ENCODE peak calls at places on chromosome 9, in seven cellular contexts. J is tibial artery; W is CD4-positive, alpha-beta T cell; F is HCT116; C is GM12865; K is astrocyte; G is PC-3. Q is an unnamed sample.
A peak's percentile ranks its signal among the peaks of the same experiment; 100 is the strongest.

GRCh38 chr9:137217276-137218211 is 4.5 kb downstream of the RNF208 start:
- DNase-seq in J (peak; percentile 80), W (no peak), F (peak; percentile 53), C (no peak), K (no peak), G (peak; percentile 84), Q (peak; percentile 43)

GRCh38 chr9:124450241-124450924 is at the start of gene ADGRD2:
- DNase-seq in J (peak; percentile 53), W (no peak), F (no peak), C (no peak), K (peak; percentile 12), G (peak; percentile 20), Q (no peak)

GRCh38 chr9:130333041-130334040 is 67.8 kb downstream of the HMCN2 start:
- DNase-seq in J (no peak), W (no peak), F (no peak), C (no peak), K (no peak), G (no peak), Q (no peak)

GRCh38 chr9:27349681-27350080 is 52.7 kb upstream of the EQTN start:
- DNase-seq in J (no peak), W (no peak), F (no peak), C (no peak), K (no peak), G (no peak), Q (no peak)

GRCh38 chr9:95552814-95553546 is 36.2 kb upstream of the PTCH1 start:
- DNase-seq in J (no peak), W (no peak), F (no peak), C (no peak), K (no peak), G (no peak), Q (peak; percentile 49)

GRCh38 chr9:88527626-88528025 is 7.4 kb upstream of the NXNL2 start:
- DNase-seq in J (no peak), W (no peak), F (no peak), C (no peak), K (no peak), G (no peak), Q (no peak)

GRCh38 chr9:94545940-94546339 is 8.9 kb upstream of the PCAT7 start:
- DNase-seq in J (no peak), W (no peak), F (no peak), C (no peak), K (no peak), G (no peak), Q (no peak)

GRCh38 chr9:130036099-130036498 is 6.9 kb downstream of the FNBP1 start:
- DNase-seq in J (no peak), W (no peak), F (no peak), C (peak; percentile 64), K (peak; percentile 60), G (peak; percentile 66), Q (no peak)

GRCh38 chr9:126304946-126305370 is 21.7 kb upstream of the MVB12B start:
- DNase-seq in J (no peak), W (no peak), F (no peak), C (no peak), K (no peak), G (no peak), Q (no peak)

GRCh38 chr9:116662633-116663032 is 24.5 kb upstream of the TRIM32 start:
- DNase-seq in J (no peak), W (no peak), F (no peak), C (no peak), K (no peak), G (no peak), Q (no peak)

GRCh38 chr9:4235951-4236804 is 63.7 kb downstream of the GLIS3 start:
- DNase-seq in J (no peak), W (no peak), F (peak; percentile 40), C (no peak), K (peak; percentile 93), G (peak; percentile 63), Q (no peak)

GRCh38 chr9:136443687-136444086 is 4.0 kb upstream of the INPP5E start:
- DNase-seq in J (no peak), W (no peak), F (no peak), C (no peak), K (no peak), G (no peak), Q (no peak)

GRCh38 chr9:34650816-34651215 is 1.2 kb upstream of the IL11RA start:
- DNase-seq in J (no peak), W (no peak), F (no peak), C (no peak), K (no peak), G (no peak), Q (no peak)

GRCh38 chr9:16275795-16276624 is 594.5 kb downstream of the BNC2 start:
- DNase-seq in J (peak; percentile 84), W (no peak), F (no peak), C (no peak), K (peak; percentile 53), G (no peak), Q (no peak)

GRCh38 chr9:35907732-35908483 is 1.4 kb upstream of the SPAAR start:
- DNase-seq in J (peak; percentile 89), W (no peak), F (peak; percentile 32), C (no peak), K (peak; percentile 90), G (peak; percentile 84), Q (peak; percentile 82)

GRCh38 chr9:106019702-106020101 is 325.4 kb downstream of the TMEM38B start:
- DNase-seq in J (no peak), W (no peak), F (no peak), C (no peak), K (no peak), G (no peak), Q (no peak)

GRCh38 chr9:95004452-95005275 is 278.2 kb downstream of the AOPEP start:
- DNase-seq in J (no peak), W (peak; percentile 6), F (no peak), C (peak; percentile 38), K (no peak), G (peak; percentile 36), Q (peak; percentile 42)

GRCh38 chr9:100602302-100602930 is 24.5 kb downstream of the CAVIN4 start:
- DNase-seq in J (no peak), W (no peak), F (peak; percentile 71), C (peak; percentile 28), K (peak; percentile 27), G (peak; percentile 65), Q (no peak)

GRCh38 chr9:113508111-113508749 is 44.7 kb downstream of the RGS3 start:
- DNase-seq in J (no peak), W (no peak), F (peak; percentile 4), C (no peak), K (no peak), G (peak; percentile 32), Q (peak; percentile 27)
- TF ChIP-seq CTCF in J (no peak), W (no peak), F (no peak), C (no peak), K (no peak), G (peak; percentile 39), Q (no peak)

GRCh38 chr9:10479172-10479571 is 133.6 kb downstream of the PTPRD start:
- DNase-seq in J (no peak), W (no peak), F (no peak), C (no peak), K (no peak), G (peak; percentile 17), Q (no peak)
- TF ChIP-seq CTCF in J (no peak), W (no peak), F (no peak), C (peak; percentile 18), K (peak; percentile 43), G (peak; percentile 55), Q (no peak)

GRCh38 chr9:9792144-9792857 is 820.5 kb downstream of the PTPRD start:
- DNase-seq in J (no peak), W (no peak), F (no peak), C (no peak), K (no peak), G (no peak), Q (no peak)

GRCh38 chr9:9790216-9790872 is 822.5 kb downstream of the PTPRD start:
- DNase-seq in J (no peak), W (no peak), F (no peak), C (peak; percentile 58), K (no peak), G (peak; percentile 44), Q (no peak)

DNA sequence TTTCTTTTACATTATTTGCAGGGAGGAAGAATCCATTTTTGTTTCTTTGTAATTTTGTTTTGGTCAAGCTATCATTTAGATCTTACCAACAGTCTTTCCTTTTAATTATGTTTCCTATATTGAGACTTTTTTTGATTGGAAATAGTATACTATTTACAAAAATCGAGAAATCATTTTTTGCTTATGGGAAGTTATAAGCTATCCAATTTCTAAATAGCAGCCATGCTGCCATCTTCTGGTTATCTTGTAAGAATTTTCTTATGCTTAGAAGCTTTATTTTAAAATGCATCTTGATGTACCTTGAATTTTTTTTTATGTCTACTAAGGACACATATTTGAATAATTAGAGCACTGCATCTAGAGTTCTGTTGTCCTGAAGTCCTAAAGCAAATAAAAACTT is 821.2 kb downstream of the PTPRD start:
- DNase-seq in J (no peak), W (no peak), F (no peak), C (peak; percentile 9), K (no peak), G (peak; percentile 25), Q (no peak)
- TF ChIP-seq CTCF in J (peak; percentile 15), W (no peak), F (no peak), C (peak; percentile 4), K (peak; percentile 8), G (no peak), Q (peak; percentile 13)

GRCh38 chr9:6910032-6910431 is 152.3 kb downstream of the KDM4C start:
- DNase-seq in J (no peak), W (no peak), F (no peak), C (peak; percentile 28), K (no peak), G (peak; percentile 29), Q (no peak)
- TF ChIP-seq CTCF in J (peak; percentile 13), W (no peak), F (peak; percentile 33), C (peak; percentile 31), K (peak; percentile 53), G (peak; percentile 59), Q (no peak)

GRCh38 chr9:101915479-101915878 is 177.0 kb upstream of the GRIN3A start:
- DNase-seq in J (no peak), W (no peak), F (no peak), C (no peak), K (no peak), G (peak; percentile 23), Q (no peak)
- TF ChIP-seq CTCF in J (no peak), W (no peak), F (no peak), C (no peak), K (no peak), G (no peak), Q (no peak)

DNA sequence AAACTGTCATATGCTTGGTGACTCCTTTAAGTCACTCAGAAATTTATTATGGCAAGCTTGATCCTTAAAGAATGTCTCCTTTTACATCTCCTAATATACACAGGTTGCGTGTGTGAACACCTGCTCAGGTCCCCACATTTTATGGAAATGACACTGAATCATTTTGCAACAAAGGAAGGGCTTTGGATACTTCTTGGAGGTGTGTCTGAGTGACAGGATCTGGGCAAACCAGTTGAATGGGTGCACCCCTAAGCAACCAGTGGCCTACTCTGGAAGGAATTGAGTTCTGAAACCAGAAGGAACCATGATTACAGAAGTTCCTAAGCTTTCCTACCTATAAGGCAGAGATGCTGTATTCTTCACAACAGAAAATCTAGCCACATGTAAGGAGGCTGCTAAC is 483.9 kb upstream of the KLF4 start:
- DNase-seq in J (no peak), W (no peak), F (no peak), C (no peak), K (no peak), G (no peak), Q (no peak)
- TF ChIP-seq CTCF in J (no peak), W (no peak), F (no peak), C (no peak), K (no peak), G (no peak), Q (no peak)

Q was measured in tibial nerve.